ENCODE peak calls at places on chromosomes 5 and 9, in eight cellular contexts. F, I, A, L, E, H, U and X are unnamed samples.

GRCh38 chr9:15373201-15373530 is 49.5 kb upstream of the SNAPC3 start:
- DNase-seq in F (no peak), I (no peak), A (no peak), L (no peak), E (peak; percentile 89), H (no peak), U (no peak), X (no peak)

GRCh38 chr5:10681605-10682428 is 79.2 kb downstream of the DAP start:
- DNase-seq in F (no peak), I (no peak), A (no peak), L (no peak), E (no peak), H (no peak), U (no peak), X (no peak)

GRCh38 chr9:98045234-98046160 is 11.0 kb upstream of the NANS start:
- DNase-seq in F (no peak), I (no peak), A (peak; percentile 37), L (no peak), E (no peak), H (no peak), U (no peak), X (no peak)

GRCh38 chr9:91374939-91375338 is 13.2 kb upstream of the AUH start:
- DNase-seq in F (no peak), I (no peak), A (no peak), L (no peak), E (peak; percentile 78), H (no peak), U (peak; percentile 49), X (peak; percentile 8)

GRCh38 chr9:74874220-74874619 is 13.5 kb downstream of the TRPM6 start:
- DNase-seq in F (no peak), I (no peak), A (no peak), L (no peak), E (no peak), H (no peak), U (no peak), X (no peak)

GRCh38 chr5:39138892-39139291 is 64.7 kb upstream of the RICTOR start:
- DNase-seq in F (no peak), I (no peak), A (no peak), L (no peak), E (peak; percentile 79), H (no peak), U (peak; percentile 18), X (no peak)

GRCh38 chr9:89502038-89502601 is 4.2 kb upstream of the SEMA4D start:
- DNase-seq in F (no peak), I (no peak), A (peak; percentile 62), L (no peak), E (no peak), H (no peak), U (no peak), X (no peak)

GRCh38 chr5:102834438-102834964 is 79.4 kb downstream of the PAM start:
- DNase-seq in F (no peak), I (no peak), A (no peak), L (no peak), E (no peak), H (no peak), U (no peak), X (no peak)

GRCh38 chr9:113012492-113012891 is 500 bp upstream of the ZNF883 start:
- DNase-seq in F (no peak), I (no peak), A (no peak), L (no peak), E (peak; percentile 3), H (no peak), U (no peak), X (no peak)

GRCh38 chr9:98227883-98228282 is 27.6 kb downstream of the TBC1D2 start:
- DNase-seq in F (no peak), I (no peak), A (no peak), L (no peak), E (no peak), H (no peak), U (no peak), X (no peak)

GRCh38 chr5:38265546-38266179 is 7.3 kb downstream of the EGFLAM start:
- DNase-seq in F (peak; percentile 60), I (peak; percentile 34), A (peak; percentile 81), L (no peak), E (peak; percentile 71), H (no peak), U (peak; percentile 65), X (peak; percentile 52)

GRCh38 chr9:13322828-13323550 is 43.5 kb upstream of the MPDZ start:
- DNase-seq in F (peak; percentile 13), I (no peak), A (no peak), L (no peak), E (no peak), H (no peak), U (no peak), X (no peak)

GRCh38 chr5:73887688-73888087 is 261.7 kb downstream of the ARHGEF28 start:
- DNase-seq in F (no peak), I (no peak), A (no peak), L (no peak), E (no peak), H (no peak), U (no peak), X (no peak)

GRCh38 chr5:143002459-143003327 is 232.5 kb downstream of the ARHGAP26 start:
- DNase-seq in F (peak; percentile 39), I (no peak), A (peak; percentile 62), L (no peak), E (peak; percentile 94), H (peak; percentile 58), U (peak; percentile 89), X (peak; percentile 59)